ENCODE peak calls at places on chromosomes 12 and 14, in seven cellular contexts. W is cardiac fibroblast; R is choroid plexus epithelial cell; Y is GM20000; J is lower leg skin; A is naive thymus-derived CD4-positive, alpha-beta T cell; O is GF-D8. G is an unnamed sample.

GRCh38 chr14:104634031-104634760 is 29.6 kb upstream of the TMEM179 start:
- DNase-seq in W (no peak), R (no peak), Y (no peak), J (no peak), A (no peak), O (no peak), G (no peak)

GRCh38 chr12:9793774-9794395 is 33.2 kb upstream of the CD69 start:
- DNase-seq in W (no peak), R (no peak), Y (no peak), J (no peak), A (peak), O (peak), G (no peak)

GRCh38 chr12:99810718-99811593 is 163.4 kb downstream of the GARIN6 start:
- DNase-seq in W (peak), R (peak), Y (peak), J (no peak), A (no peak), O (no peak), G (no peak)

GRCh38 chr12:104370989-104371870 is 67.7 kb downstream of the EID3 start:
- DNase-seq in W (peak), R (peak), Y (no peak), J (no peak), A (no peak), O (no peak), G (no peak)

GRCh38 chr12:60724475-60724874 is 1128.6 kb downstream of the SLC16A7 start:
- DNase-seq in W (no peak), R (no peak), Y (no peak), J (no peak), A (no peak), O (no peak), G (no peak)

GRCh38 chr12:53504004-53504920 is 3.0 kb downstream of the NPFF start:
- DNase-seq in W (no peak), R (no peak), Y (no peak), J (no peak), A (no peak), O (no peak), G (no peak)

GRCh38 chr12:28192145-28192544 is 1.9 kb downstream of the CCDC91 start:
- DNase-seq in W (no peak), R (no peak), Y (no peak), J (no peak), A (no peak), O (no peak), G (no peak)

GRCh38 chr14:104109121-104109541 is 23.6 kb downstream of the ASPG start:
- DNase-seq in W (no peak), R (no peak), Y (no peak), J (no peak), A (no peak), O (no peak), G (peak)

GRCh38 chr12:66776974-66777373 is 98.1 kb upstream of the GRIP1 start:
- DNase-seq in W (no peak), R (no peak), Y (peak), J (no peak), A (peak), O (no peak), G (no peak)

GRCh38 chr14:22159968-22160367 is 429.1 kb downstream of the DAD1 start:
- DNase-seq in W (no peak), R (no peak), Y (no peak), J (no peak), A (no peak), O (no peak), G (no peak)

GRCh38 chr14:53591816-53592215 is 364.8 kb downstream of the BMP4 start:
- DNase-seq in W (no peak), R (no peak), Y (no peak), J (no peak), A (no peak), O (no peak), G (no peak)

GRCh38 chr12:6850796-6851152 is 312 bp downstream of the CDCA3 start:
- DNase-seq in W (no peak), R (no peak), Y (no peak), J (peak), A (no peak), O (no peak), G (no peak)

GRCh38 chr14:51844482-51844881 is 15.9 kb upstream of the GNG2 start:
- DNase-seq in W (no peak), R (no peak), Y (peak), J (no peak), A (no peak), O (no peak), G (no peak)

GRCh38 chr12:67069451-67070306 is 199.5 kb upstream of the CAND1 start:
- DNase-seq in W (peak), R (no peak), Y (peak), J (no peak), A (peak), O (no peak), G (peak)

GRCh38 chr14:68680541-68681051 is 112.3 kb downstream of the ZFP36L1 start:
- DNase-seq in W (peak), R (peak), Y (no peak), J (peak), A (no peak), O (no peak), G (no peak)

GRCh38 chr12:31238764-31239387 is 87.1 kb downstream of the SINHCAF start:
- DNase-seq in W (peak), R (peak), Y (peak), J (peak), A (peak), O (no peak), G (peak)

GRCh38 chr12:3728686-3729085 is 24.2 kb downstream of the CRACR2A start:
- DNase-seq in W (no peak), R (no peak), Y (no peak), J (no peak), A (no peak), O (peak), G (no peak)

GRCh38 chr14:74382231-74382630 is 34.0 kb downstream of the VRTN start:
- DNase-seq in W (no peak), R (no peak), Y (no peak), J (no peak), A (no peak), O (no peak), G (no peak)

GRCh38 chr12:129531004-129531403 is 372.8 kb downstream of the TMEM132D start:
- DNase-seq in W (no peak), R (peak), Y (no peak), J (no peak), A (no peak), O (no peak), G (no peak)

GRCh38 chr14:23055621-23056256 is 1.6 kb downstream of the CDH24 start:
- DNase-seq in W (peak), R (no peak), Y (no peak), J (no peak), A (no peak), O (no peak), G (no peak)

GRCh38 chr12:105479710-105480109 is 149.2 kb downstream of the C12orf75 start:
- DNase-seq in W (no peak), R (no peak), Y (no peak), J (no peak), A (no peak), O (no peak), G (no peak)

GRCh38 chr12:122955151-122955550 is 11.1 kb downstream of the ABCB9 start:
- DNase-seq in W (no peak), R (no peak), Y (no peak), J (no peak), A (no peak), O (no peak), G (no peak)

GRCh38 chr14:58584383-58584782 is 53.4 kb upstream of the DACT1 start:
- DNase-seq in W (no peak), R (peak), Y (no peak), J (no peak), A (no peak), O (no peak), G (no peak)

GRCh38 chr12:132393245-132393795 is 63.9 kb upstream of the GALNT9 start:
- DNase-seq in W (no peak), R (no peak), Y (no peak), J (no peak), A (no peak), O (no peak), G (no peak)

GRCh38 chr12:29159690-29160089 is 10.6 kb downstream of the FAR2 start:
- DNase-seq in W (no peak), R (no peak), Y (no peak), J (no peak), A (no peak), O (peak), G (no peak)

GRCh38 chr14:90936757-90937440 is 120.7 kb upstream of the TTC7B start:
- DNase-seq in W (no peak), R (no peak), Y (no peak), J (no peak), A (no peak), O (no peak), G (no peak)

GRCh38 chr14:55298423-55298822 is 27.2 kb downstream of the FBXO34 start:
- DNase-seq in W (no peak), R (no peak), Y (no peak), J (no peak), A (no peak), O (no peak), G (no peak)

GRCh38 chr14:29536886-29537511 is 390.6 kb downstream of the PRKD1 start:
- DNase-seq in W (peak), R (peak), Y (no peak), J (no peak), A (no peak), O (no peak), G (no peak)

GRCh38 chr14:77590845-77591506 is 25.5 kb downstream of the SPTLC2 start:
- DNase-seq in W (no peak), R (no peak), Y (no peak), J (no peak), A (no peak), O (no peak), G (no peak)

GRCh38 chr12:64181504-64182291 is 40.4 kb downstream of the KICS2 start:
- DNase-seq in W (peak), R (peak), Y (no peak), J (peak), A (no peak), O (no peak), G (no peak)